ENCODE peak calls at places on chromosomes 16 and 17, in five cellular contexts. G is stimulated activated CD8-positive, alpha-beta memory T cell treated with anti-CD3 and anti-CD28 coated beads, Interleukin-12 subunit alpha, Interleukin-12 subunit beta, amount 100 ng/mL, for 4 hours; H is NCI-H2081; M is immature natural killer cell; U is GM04504. E is an unnamed sample.

GRCh38 chr17:42045719-42046118 is 4.7 kb downstream of the C17orf113 start:
- DNase-seq in H (no peak), M (no peak), G (no peak), U (no peak), E (no peak)

GRCh38 chr17:27531469-27531948 is 75.3 kb downstream of the KSR1 start:
- DNase-seq in M (no peak), U (no peak), G (no peak), H (no peak), E (no peak)

GRCh38 chr17:29514792-29515191 is 52.0 kb downstream of the ABHD15 start:
- DNase-seq in H (no peak), U (peak; percentile 17), G (no peak), M (no peak), E (no peak)

GRCh38 chr17:59651346-59651745 is 31.7 kb downstream of the CLTC start:
- DNase-seq in H (no peak), G (no peak), M (peak; percentile 4), U (no peak), E (no peak)

GRCh38 chr16:54657709-54658102 is 273.0 kb upstream of the IRX5 start:
- DNase-seq in H (no peak), M (no peak), U (no peak), G (no peak), E (no peak)

GRCh38 chr17:77332981-77333685 is 192.4 kb downstream of the SEC14L1 start:
- DNase-seq in G (peak; percentile 21), H (no peak), U (peak; percentile 93), M (no peak), E (no peak)

GRCh38 chr16:68235882-68236803 is at the start of gene ESRP2:
- DNase-seq in U (no peak), G (peak; percentile 25), H (peak; percentile 61), M (peak; percentile 28), E (no peak)

GRCh38 chr16:54957403-54957802 is 26.7 kb downstream of the IRX5 start:
- DNase-seq in U (no peak), M (no peak), H (peak; percentile 8), G (no peak), E (no peak)

GRCh38 chr17:60149691-60150582 is at the start of gene CA4:
- DNase-seq in M (no peak), H (peak; percentile 17), U (no peak), G (no peak), E (no peak)

GRCh38 chr17:69240201-69240600 is 11.6 kb upstream of the ABCA10 start:
- DNase-seq in G (no peak), U (no peak), H (no peak), M (no peak), E (no peak)

GRCh38 chr17:65243838-65244237 is 106.7 kb downstream of the RGS9 start:
- DNase-seq in H (peak; percentile 68), U (peak; percentile 47), M (no peak), G (no peak), E (no peak)

GRCh38 chr16:89364603-89365002 is 125.8 kb downstream of the ANKRD11 start:
- DNase-seq in U (no peak), M (no peak), G (no peak), H (no peak), E (no peak)

GRCh38 chr17:61699694-61700093 is 108.7 kb upstream of the NACA2 start:
- DNase-seq in H (no peak), M (no peak), G (no peak), U (no peak), E (no peak)

GRCh38 chr17:81018044-81018802 is 16.7 kb upstream of the BAIAP2 start:
- DNase-seq in M (peak; percentile 49), H (peak; percentile 65), U (no peak), G (no peak), E (no peak)

GRCh38 chr17:16906670-16907069 is 65.2 kb downstream of the TNFRSF13B start:
- DNase-seq in U (no peak), H (no peak), M (no peak), G (no peak), E (no peak)

E was measured in stimulated activated effector memory CD8-positive, alpha-beta T cell treated with anti-CD3 and anti-CD28 coated beads, Interleukin-12 subunit alpha, Interleukin-12 subunit beta, amount 100 ng/mL, for 72 hours.